ENCODE peak calls at places on chromosomes 2 and 18, in nine cellular contexts. C is NCI-H748 treated with DMSO at 0.1 percent for 48 hours; X is effector memory CD4-positive, alpha-beta T cell; T is EH; F is effector memory CD8-positive, alpha-beta T cell; N is AG08396; L is immature natural killer cell; Q is heart right ventricle; S is amniotic stem cell. E is an unnamed sample.

GRCh38 chr2:237533668-237534138 is 32.7 kb upstream of the PRLH start:
- DNase-seq in T (no peak), Q (no peak), C (peak), N (no peak), L (no peak), X (no peak), F (no peak), S (no peak), E (no peak)

GRCh38 chr2:189149981-189150380 is 29.6 kb downstream of the COL5A2 start:
- DNase-seq in C (no peak), Q (no peak), X (no peak), S (no peak), T (peak), L (no peak), F (no peak), N (peak), E (no peak)

GRCh38 chr2:20561703-20562454 is 89.0 kb downstream of the HS1BP3 start:
- DNase-seq in S (peak), F (no peak), L (no peak), N (peak), X (no peak), C (no peak), Q (no peak), T (peak), E (no peak)

GRCh38 chr2:239529313-239530015 is 128.6 kb upstream of the HDAC4 start:
- DNase-seq in F (no peak), X (no peak), Q (no peak), C (no peak), S (no peak), L (no peak), T (no peak), N (no peak), E (no peak)

GRCh38 chr18:29164020-29164706 is 987.2 kb upstream of the CDH2 start:
- DNase-seq in F (no peak), S (peak), T (peak), L (no peak), C (no peak), Q (no peak), X (no peak), N (peak), E (no peak)

GRCh38 chr2:196059491-196059960 is 9.1 kb downstream of the DNAH7 start:
- DNase-seq in S (no peak), X (no peak), Q (no peak), C (no peak), T (no peak), F (no peak), N (no peak), L (no peak), E (no peak)

GRCh38 chr18:49016648-49017539 is 66.1 kb upstream of the SMAD7 start:
- DNase-seq in C (no peak), X (no peak), S (peak), Q (no peak), N (peak), F (no peak), T (peak), L (no peak), E (no peak)

GRCh38 chr2:203711399-203711798 is 5.0 kb downstream of the CD28 start:
- DNase-seq in Q (no peak), T (no peak), L (no peak), N (no peak), S (no peak), C (no peak), X (no peak), F (no peak), E (no peak)

GRCh38 chr18:39053569-39053968 is 1488.0 kb upstream of the CELF4 start:
- DNase-seq in Q (no peak), N (no peak), T (no peak), X (no peak), F (no peak), L (no peak), C (peak), S (no peak), E (no peak)

GRCh38 chr2:160614391-160614790 is 120.8 kb upstream of the RBMS1 start:
- DNase-seq in C (no peak), T (no peak), X (no peak), N (no peak), Q (no peak), S (no peak), L (no peak), F (no peak), E (no peak)

GRCh38 chr2:98598781-98599428 is 9.4 kb downstream of the COA5 start:
- DNase-seq in T (peak), X (no peak), Q (no peak), S (no peak), N (no peak), L (no peak), C (no peak), F (no peak), E (no peak)

GRCh38 chr2:190766174-190766572 is 114.4 kb upstream of the GLS start:
- DNase-seq in S (no peak), C (no peak), Q (no peak), X (no peak), L (no peak), F (no peak), N (no peak), T (no peak), E (no peak)

GRCh38 chr18:21955757-21956652 is 213.4 kb upstream of the GATA6 start:
- DNase-seq in T (peak), F (peak), L (peak), N (peak), X (peak), S (peak), C (peak), Q (peak), E (peak)

GRCh38 chr2:71934595-71935263 is 212.9 kb downstream of the CYP26B1 start:
- DNase-seq in C (no peak), T (peak), L (no peak), S (no peak), Q (peak), F (no peak), X (no peak), N (no peak), E (no peak)

GRCh38 chr2:115165529-115166109 is 723.2 kb downstream of the DPP10 start:
- DNase-seq in X (no peak), C (peak), L (no peak), F (no peak), S (no peak), T (peak), N (peak), Q (no peak), E (no peak)

GRCh38 chr2:96250188-96250587 is 15.6 kb downstream of the TMEM127 start:
- DNase-seq in T (no peak), N (no peak), F (no peak), L (no peak), C (no peak), Q (no peak), X (no peak), S (no peak), E (no peak)

GRCh38 chr2:8684421-8684884 is 2.6 kb downstream of the ID2 start:
- DNase-seq in L (peak), X (peak), Q (no peak), T (peak), N (no peak), F (peak), S (no peak), C (no peak), E (peak)

GRCh38 chr2:9990735-9991134 is 39.2 kb downstream of the GRHL1 start:
- DNase-seq in N (no peak), S (no peak), L (no peak), X (no peak), T (no peak), Q (no peak), F (no peak), C (no peak), E (no peak)

GRCh38 chr2:15943914-15944313 is 3.6 kb downstream of the MYCN start:
- DNase-seq in F (no peak), L (no peak), N (no peak), C (no peak), Q (no peak), T (no peak), X (no peak), S (no peak), E (no peak)

GRCh38 chr2:160257015-160257741 is 57.1 kb upstream of the ITGB6 start:
- DNase-seq in S (no peak), N (no peak), F (no peak), X (no peak), T (peak), L (no peak), C (no peak), Q (no peak), E (no peak)

GRCh38 chr2:63581266-63581961 is 6.9 kb downstream of the WDPCP start:
- DNase-seq in C (no peak), S (no peak), T (no peak), L (no peak), Q (no peak), X (no peak), F (no peak), N (peak), E (no peak)

GRCh38 chr2:170848587-170848986 is 31.9 kb downstream of the GAD1 start:
- DNase-seq in L (no peak), C (no peak), Q (no peak), F (no peak), N (peak), X (no peak), T (peak), S (no peak), E (no peak)

GRCh38 chr18:76252880-76253279 is 242.2 kb downstream of the ZNF516 start:
- DNase-seq in L (no peak), S (no peak), T (no peak), X (no peak), N (no peak), Q (no peak), F (no peak), C (peak), E (no peak)

GRCh38 chr2:96824079-96824870 is 8.2 kb downstream of the CNNM3 start:
- DNase-seq in L (no peak), S (no peak), T (peak), Q (no peak), X (no peak), C (no peak), F (no peak), N (peak), E (no peak)

GRCh38 chr2:140687825-140688224 is 1443.0 kb downstream of the LRP1B start:
- DNase-seq in T (no peak), X (no peak), N (no peak), F (no peak), L (no peak), C (no peak), S (no peak), Q (no peak), E (no peak)